ENCODE peak calls at places on chromosome 19, in seven cellular contexts. B, P, V, W, U, L and I are unnamed samples.

GRCh38 chr19:48321622-48322591 is 3.4 kb upstream of the EMP3 start:
- DNase-seq in U (peak), V (peak), W (peak), L (peak), B (peak), P (peak), I (peak)

GRCh38 chr19:43422000-43422688 is 7.5 kb downstream of the TEX101 start:
- DNase-seq in P (no peak), B (no peak), W (no peak), L (no peak), V (no peak), U (no peak), I (no peak)

GRCh38 chr19:45097776-45098520 is 5.0 kb downstream of the PPP1R37 start:
- DNase-seq in U (peak), L (no peak), W (peak), P (peak), V (peak), B (no peak), I (peak)

GRCh38 chr19:9995079-9995478 is 15.2 kb downstream of the COL5A3 start:
- DNase-seq in V (no peak), B (no peak), P (no peak), W (no peak), L (no peak), U (no peak), I (no peak)

GRCh38 chr19:30791116-30791515 is 418.9 kb downstream of the ZNF536 start:
- DNase-seq in P (no peak), B (no peak), V (no peak), U (no peak), W (no peak), L (no peak), I (no peak)

GRCh38 chr19:11013771-11014170 is 52.9 kb downstream of the SMARCA4 start:
- DNase-seq in B (no peak), V (no peak), U (no peak), P (no peak), L (no peak), W (no peak), I (no peak)

GRCh38 chr19:18761531-18762110 is 29.5 kb downstream of the COMP start:
- DNase-seq in V (no peak), P (no peak), L (no peak), W (no peak), U (no peak), B (no peak), I (no peak)

GRCh38 chr19:9531933-9532332 is 6.5 kb downstream of the ZNF426 start:
- DNase-seq in W (no peak), L (no peak), U (peak), V (no peak), B (no peak), P (no peak), I (peak)

GRCh38 chr19:29172302-29172701 is 40.6 kb downstream of the UQCRFS1 start:
- DNase-seq in V (no peak), W (no peak), L (no peak), B (no peak), P (no peak), U (no peak), I (no peak)

GRCh38 chr19:281992-282391 is 9.2 kb downstream of the PLPP2 start:
- DNase-seq in L (no peak), U (no peak), B (no peak), W (no peak), V (no peak), P (no peak), I (no peak)

GRCh38 chr19:29495091-29495490 is 30.7 kb upstream of the VSTM2B start:
- DNase-seq in U (no peak), B (no peak), V (no peak), W (no peak), P (no peak), L (no peak), I (no peak)

GRCh38 chr19:6743714-6744380 is 4.4 kb downstream of the TRIP10 start:
- DNase-seq in B (no peak), U (no peak), L (no peak), V (no peak), P (no peak), W (peak), I (no peak)

GRCh38 chr19:10454267-10454666 is 33.9 kb downstream of the PDE4A start:
- DNase-seq in P (no peak), U (peak), B (no peak), W (no peak), V (no peak), L (no peak), I (peak)